ENCODE peak calls at places on chromosomes 3 and 15, in six cellular contexts. P, E, X, M, W and R are unnamed samples.

GRCh38 chr3:24019585-24019984 is 74.5 kb downstream of the NR1D2 start:
- DNase-seq in W (no peak), P (no peak), M (no peak), E (no peak), X (no peak), R (no peak)

GRCh38 chr15:75042730-75043508 is 19.5 kb downstream of the PPCDC start:
- DNase-seq in X (peak), W (peak), P (peak), E (peak), M (peak), R (peak)

GRCh38 chr3:27105904-27106303 is 263.3 kb downstream of the NEK10 start:
- DNase-seq in W (no peak), P (no peak), E (no peak), X (no peak), M (no peak), R (peak)

GRCh38 chr3:87270908-87271727 is 5.3 kb downstream of the POU1F1 start:
- DNase-seq in X (no peak), E (no peak), P (no peak), W (peak), M (no peak), R (no peak)

GRCh38 chr15:39501366-39501765 is 79.5 kb upstream of the THBS1 start:
- DNase-seq in M (no peak), W (peak), E (peak), X (peak), P (no peak), R (no peak)

GRCh38 chr3:119637679-119638525 is 22.5 kb downstream of the POPDC2 start:
- DNase-seq in E (no peak), M (no peak), P (no peak), X (peak), W (peak), R (no peak)

GRCh38 chr15:51931638-51932037 is 39.9 kb downstream of the LEO1 start:
- DNase-seq in X (peak), E (no peak), M (no peak), W (no peak), P (no peak), R (no peak)

GRCh38 chr3:3509665-3510064 is 289.6 kb upstream of the LRRN1 start:
- DNase-seq in E (no peak), M (no peak), X (no peak), P (no peak), W (no peak), R (no peak)

GRCh38 chr15:74269362-74270035 is 33.4 kb downstream of the CCDC33 start:
- DNase-seq in W (no peak), X (no peak), E (no peak), P (no peak), M (no peak), R (no peak)

GRCh38 chr3:72702390-72702789 is 145.9 kb downstream of the SHQ1 start:
- DNase-seq in P (no peak), M (peak), W (no peak), E (no peak), X (no peak), R (no peak)

GRCh38 chr15:69424001-69424400 is 9.9 kb downstream of the KIF23 start:
- DNase-seq in P (no peak), E (no peak), X (no peak), M (no peak), W (peak), R (no peak)

GRCh38 chr15:80396094-80396493 is 8.1 kb upstream of the ARNT2 start:
- DNase-seq in E (no peak), M (no peak), P (no peak), X (no peak), W (no peak), R (no peak)

GRCh38 chr3:127556565-127556964 is 34.0 kb downstream of the TPRA1 start:
- DNase-seq in W (no peak), P (no peak), E (no peak), X (no peak), M (no peak), R (no peak)

GRCh38 chr3:55735976-55736375 is 248.9 kb upstream of the WNT5A start:
- DNase-seq in P (no peak), E (no peak), M (no peak), W (no peak), X (no peak), R (no peak)

GRCh38 chr3:28800203-28800602 is 451.6 kb upstream of the AZI2 start:
- DNase-seq in E (no peak), W (no peak), P (no peak), X (no peak), M (no peak), R (no peak)

DNA sequence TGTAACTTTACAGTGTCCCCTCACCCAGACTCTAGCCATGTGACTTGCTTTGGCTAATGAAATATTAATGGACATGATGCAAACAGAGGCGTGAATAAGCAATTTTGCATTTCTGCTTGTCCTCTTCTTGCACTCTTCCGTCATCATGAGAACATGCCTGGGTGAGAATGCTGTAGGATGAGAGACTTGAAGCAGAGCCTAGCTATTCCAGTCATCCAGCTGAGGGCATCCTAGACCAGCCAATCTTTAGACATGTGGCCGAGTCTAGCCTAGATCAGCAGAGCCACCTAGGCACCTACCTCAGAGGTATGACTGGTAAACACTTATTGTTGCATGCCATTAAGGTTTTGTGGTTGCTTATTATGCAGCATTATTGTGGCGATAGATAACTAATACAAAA is 450.5 kb upstream of the AZI2 start:
- DNase-seq in W (peak), E (no peak), P (no peak), X (peak), M (no peak), R (no peak)
- TF ChIP-seq CTCF in W (no peak), E (no peak), P (no peak), X (no peak), M (peak), R (no peak)

GRCh38 chr15:45884755-45885445 is 250.1 kb downstream of the SQOR start:
- DNase-seq in X (no peak), M (no peak), P (no peak), W (no peak), E (no peak), R (no peak)
- TF ChIP-seq CTCF in X (no peak), M (no peak), P (no peak), W (no peak), E (no peak), R (no peak)

GRCh38 chr3:61560452-61561373 is 658 bp upstream of the PTPRG start:
- DNase-seq in M (peak), X (peak), P (peak), W (peak), E (peak), R (peak)
- TF ChIP-seq CTCF in M (peak), X (peak), P (peak), W (peak), E (peak), R (no peak)

GRCh38 chr15:31171731-31172130 is 70.2 kb upstream of the TRPM1 start:
- DNase-seq in M (no peak), E (peak), P (no peak), X (no peak), W (no peak), R (no peak)

GRCh38 chr15:31169558-31169957 is 68.0 kb upstream of the TRPM1 start:
- DNase-seq in E (peak), P (no peak), W (no peak), M (no peak), X (no peak), R (no peak)

GRCh38 chr15:31175484-31175883 is 74.0 kb upstream of the TRPM1 start:
- DNase-seq in M (no peak), W (no peak), P (no peak), E (no peak), X (no peak), R (no peak)

GRCh38 chr15:31173790-31174450 is 72.4 kb upstream of the TRPM1 start:
- DNase-seq in E (peak), X (no peak), W (no peak), P (no peak), M (no peak), R (no peak)

DNA sequence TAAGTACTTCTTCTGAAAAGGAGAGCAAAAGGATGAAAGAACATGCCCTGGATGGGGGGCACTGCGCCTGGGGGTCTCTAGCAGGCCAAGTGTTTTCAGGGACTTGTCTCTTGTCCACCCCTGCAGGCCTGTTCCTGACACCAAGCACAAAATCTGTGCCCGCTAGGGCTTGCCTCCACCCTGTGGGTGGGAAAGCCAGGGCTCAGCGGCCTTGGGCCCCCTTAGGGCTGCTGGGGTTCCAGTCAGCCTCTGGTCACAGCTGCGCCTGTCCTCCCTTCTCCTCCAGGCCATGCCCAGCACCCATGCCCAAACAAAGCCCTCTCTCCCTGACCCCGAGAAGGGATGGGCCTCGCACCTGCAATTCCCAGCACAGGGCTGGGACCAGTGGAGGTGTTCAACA is 71.1 kb upstream of the TRPM1 start:
- DNase-seq in M (no peak), E (peak), W (no peak), X (no peak), P (no peak), R (no peak)
- TF ChIP-seq CTCF in M (no peak), E (no peak), W (no peak), X (no peak), P (no peak), R (no peak)

DNA sequence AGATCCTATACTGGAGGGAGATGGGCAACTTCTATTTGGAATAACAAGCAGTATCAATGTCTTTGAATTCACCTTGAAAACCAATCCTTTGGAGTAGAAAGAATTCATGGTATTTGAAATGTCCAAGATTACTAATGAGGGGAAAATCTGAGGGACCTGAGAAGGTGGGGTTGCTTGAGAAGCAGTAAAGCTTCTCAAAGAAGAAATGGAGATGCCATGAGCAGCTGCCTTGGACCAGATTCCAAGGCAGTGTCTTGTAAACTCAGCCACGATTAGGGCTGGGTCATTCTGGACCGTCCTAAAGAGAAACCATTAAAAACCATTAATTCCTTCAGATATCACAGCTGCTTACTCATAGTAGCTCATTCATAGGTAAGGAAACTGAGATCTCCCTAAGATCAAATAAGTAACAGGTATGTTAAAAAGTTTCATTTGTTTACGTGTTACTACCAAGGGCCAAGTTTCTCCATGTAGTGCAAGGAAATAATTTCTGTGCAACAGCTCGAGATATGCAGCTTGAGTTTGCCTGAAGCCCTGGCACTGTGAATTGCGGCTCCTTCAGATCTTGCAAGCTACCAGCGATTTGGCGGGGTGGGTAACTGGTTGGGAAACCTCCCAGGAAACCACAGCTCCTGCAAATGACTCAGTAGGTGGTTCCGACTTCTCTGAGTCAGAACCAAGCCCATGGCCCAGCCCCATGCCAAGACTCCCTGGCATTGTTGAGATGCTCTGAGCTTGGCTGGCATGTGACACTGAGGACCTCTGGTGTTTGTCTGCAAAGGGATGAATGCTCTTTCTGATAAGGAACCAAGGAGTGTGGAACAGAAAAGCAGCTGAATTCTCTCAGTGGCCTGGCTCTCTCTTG is 296.8 kb downstream of the RORA start:
- DNase-seq in E (no peak), M (no peak), X (peak), W (peak), P (no peak), R (no peak)
- TF ChIP-seq CTCF in E (no peak), M (no peak), X (no peak), W (peak), P (no peak), R (no peak)